ENCODE peak calls at places on chromosome 13, in six cellular contexts. A is left ventricle myocardium inferior, X is hepatocyte, F is ovary, O is psoas muscle, R is breast epithelium. V is an unnamed sample.

GRCh38 chr13:61685683-61686013 is 270.0 kb upstream of the PCDH20 start:
- DNase-seq in A (no peak), X (peak; percentile 65), F (no peak), O (no peak), R (no peak), V (no peak)

GRCh38 chr13:67775359-67775758 is 545.2 kb upstream of the PCDH9 start:
- DNase-seq in A (no peak), X (no peak), F (no peak), O (no peak), R (no peak), V (no peak)

GRCh38 chr13:24274452-24274971 is 34.9 kb upstream of the C1QTNF9 start:
- DNase-seq in A (peak; percentile 62), X (no peak), F (peak; percentile 75), O (no peak), R (no peak), V (no peak)

GRCh38 chr13:61463027-61463426 is 47.4 kb upstream of the PCDH20 start:
- DNase-seq in A (no peak), X (peak; percentile 34), F (no peak), O (no peak), R (no peak), V (no peak)

GRCh38 chr13:44874886-44875630 is 114.2 kb downstream of the NUFIP1 start:
- DNase-seq in A (no peak), X (no peak), F (no peak), O (no peak), R (no peak), V (no peak)

GRCh38 chr13:97256343-97256783 is 34.2 kb downstream of the MBNL2 start:
- DNase-seq in A (no peak), X (peak; percentile 80), F (no peak), O (no peak), R (no peak), V (no peak)

GRCh38 chr13:20721454-20722357 is 18.2 kb downstream of the IL17D start:
- DNase-seq in A (peak; percentile 55), X (peak; percentile 57), F (peak; percentile 46), O (peak; percentile 82), R (no peak), V (peak; percentile 61)

GRCh38 chr13:79522583-79522982 is 41.6 kb downstream of the NDFIP2 start:
- DNase-seq in A (no peak), X (no peak), F (no peak), O (no peak), R (no peak), V (no peak)

GRCh38 chr13:46101488-46102289 is 3.1 kb downstream of the CPB2 start:
- DNase-seq in A (no peak), X (no peak), F (no peak), O (no peak), R (no peak), V (no peak)

GRCh38 chr13:85406269-85406975 is 392.8 kb downstream of the SLITRK6 start:
- DNase-seq in A (no peak), X (no peak), F (no peak), O (no peak), R (no peak), V (no peak)

GRCh38 chr13:19305434-19305833 is 123.8 kb upstream of the TUBA3C start:
- DNase-seq in A (no peak), X (no peak), F (no peak), O (no peak), R (no peak), V (no peak)

GRCh38 chr13:94590744-94591143 is 5.2 kb downstream of the TGDS start:
- DNase-seq in A (no peak), X (no peak), F (no peak), O (no peak), R (no peak), V (no peak)

GRCh38 chr13:20366056-20366455 is 133.9 kb upstream of the GJB6 start:
- DNase-seq in A (no peak), X (no peak), F (no peak), O (no peak), R (no peak), V (no peak)

GRCh38 chr13:24215007-24215633 is 54.6 kb downstream of the SPATA13 start:
- DNase-seq in A (no peak), X (no peak), F (no peak), O (no peak), R (no peak), V (no peak)

GRCh38 chr13:91482427-91482826 is 84.0 kb downstream of the GPC5 start:
- DNase-seq in A (no peak), X (no peak), F (no peak), O (no peak), R (no peak), V (no peak)

GRCh38 chr13:22944378-22944777 is 236.4 kb upstream of the SGCG start:
- DNase-seq in A (no peak), X (no peak), F (no peak), O (no peak), R (no peak), V (no peak)

GRCh38 chr13:114113961-114114360 is 18.5 kb downstream of the RASA3 start:
- DNase-seq in A (no peak), X (no peak), F (no peak), O (no peak), R (no peak), V (no peak)

GRCh38 chr13:69274231-69274630 is 833.4 kb upstream of the ATXN8OS start:
- DNase-seq in A (no peak), X (peak; percentile 33), F (no peak), O (no peak), R (no peak), V (no peak)

GRCh38 chr13:70107498-70108271 is at the start of gene ATXN8OS:
- DNase-seq in A (no peak), X (peak; percentile 9), F (no peak), O (no peak), R (no peak), V (no peak)

GRCh38 chr13:45742985-45743384 is 40.9 kb downstream of the CBY2 start:
- DNase-seq in A (no peak), X (no peak), F (no peak), O (no peak), R (no peak), V (no peak)

GRCh38 chr13:43126420-43126819 is 103.0 kb downstream of the DNAJC15 start:
- DNase-seq in A (no peak), X (no peak), F (no peak), O (no peak), R (no peak), V (no peak)

GRCh38 chr13:100306042-100306441 is 217.1 kb downstream of the PCCA start:
- DNase-seq in A (no peak), X (no peak), F (no peak), O (no peak), R (no peak), V (no peak)
- H3K4me3 ChIP-seq in A (no peak overlapping the region), X (no peak overlapping the region), F (no peak overlapping the region), O (no peak overlapping the region), R (no peak overlapping the region), V (no peak overlapping the region)

GRCh38 chr13:99382428-99383133 is 75.4 kb upstream of the GPR183 start:
- DNase-seq in A (no peak), X (no peak), F (no peak), O (no peak), R (no peak), V (no peak)
- H3K4me1 ChIP-seq in A (peaks cover 30% of the 10 kb centered on the region), X (no peaks in the 10 kb centered on the region), F (peaks cover 2% of the 10 kb centered on the region), O (no peaks in the 10 kb centered on the region), R (no peaks in the 10 kb centered on the region), V (no peaks in the 10 kb centered on the region)

GRCh38 chr13:73171926-73172325 is 113.1 kb downstream of the KLF5 start:
- DNase-seq in A (no peak), X (peak; percentile 46), F (no peak), O (no peak), R (no peak), V (no peak)
- TF ChIP-seq CTCF in A (no peak), X (peak; percentile 13), F (no peak), O (no peak), R (no peak), V (no peak)

DNA sequence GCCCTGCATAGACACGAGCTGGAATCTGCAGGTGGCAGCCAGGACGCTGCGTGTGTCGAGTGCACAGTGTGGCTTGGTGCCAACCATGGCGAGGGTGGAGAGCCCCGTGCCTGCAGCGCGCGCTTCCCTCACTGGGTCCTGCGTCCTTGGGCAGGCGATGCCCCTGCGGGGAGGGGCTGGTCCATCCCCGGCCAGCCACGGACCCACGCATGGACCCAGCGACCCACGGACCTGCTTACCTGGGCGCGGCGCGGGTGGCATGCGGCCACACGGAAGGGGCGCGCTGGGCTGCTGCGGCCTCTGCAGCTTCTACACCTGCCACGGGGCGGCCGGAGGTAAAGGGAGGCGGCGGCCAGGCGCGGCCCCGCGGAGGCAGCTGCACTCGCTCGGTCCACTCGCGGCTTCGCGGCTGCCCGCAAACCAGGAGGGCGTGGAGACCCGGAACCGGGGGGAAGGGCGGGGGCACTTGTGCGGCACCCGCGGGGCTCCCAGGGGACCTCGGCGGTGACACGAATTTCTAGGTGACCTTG is 569 bp upstream of the MCF2L start:
- DNase-seq in A (peak; percentile 55), X (peak; percentile 75), F (peak; percentile 34), O (peak; percentile 42), R (peak; percentile 35), V (peak; percentile 8)
- H3K4me3 ChIP-seq in A (peak overlapping the region; percentile 73), X (peak overlapping the region; percentile 57), F (peak overlapping the region; percentile 46), O (peak overlapping the region; percentile 53), R (peak overlapping the region; percentile 89), V (peak overlapping the region; percentile 42)

GRCh38 chr13:99295488-99296252 is 11.5 kb downstream of the GPR183 start:
- DNase-seq in A (no peak), X (no peak), F (no peak), O (no peak), R (no peak), V (no peak)
- H3K4me1 ChIP-seq in A (no peaks in the 10 kb centered on the region), X (peaks cover 6% of the 10 kb centered on the region), F (no peaks in the 10 kb centered on the region), O (no peaks in the 10 kb centered on the region), R (no peaks in the 10 kb centered on the region), V (no peaks in the 10 kb centered on the region)

DNA sequence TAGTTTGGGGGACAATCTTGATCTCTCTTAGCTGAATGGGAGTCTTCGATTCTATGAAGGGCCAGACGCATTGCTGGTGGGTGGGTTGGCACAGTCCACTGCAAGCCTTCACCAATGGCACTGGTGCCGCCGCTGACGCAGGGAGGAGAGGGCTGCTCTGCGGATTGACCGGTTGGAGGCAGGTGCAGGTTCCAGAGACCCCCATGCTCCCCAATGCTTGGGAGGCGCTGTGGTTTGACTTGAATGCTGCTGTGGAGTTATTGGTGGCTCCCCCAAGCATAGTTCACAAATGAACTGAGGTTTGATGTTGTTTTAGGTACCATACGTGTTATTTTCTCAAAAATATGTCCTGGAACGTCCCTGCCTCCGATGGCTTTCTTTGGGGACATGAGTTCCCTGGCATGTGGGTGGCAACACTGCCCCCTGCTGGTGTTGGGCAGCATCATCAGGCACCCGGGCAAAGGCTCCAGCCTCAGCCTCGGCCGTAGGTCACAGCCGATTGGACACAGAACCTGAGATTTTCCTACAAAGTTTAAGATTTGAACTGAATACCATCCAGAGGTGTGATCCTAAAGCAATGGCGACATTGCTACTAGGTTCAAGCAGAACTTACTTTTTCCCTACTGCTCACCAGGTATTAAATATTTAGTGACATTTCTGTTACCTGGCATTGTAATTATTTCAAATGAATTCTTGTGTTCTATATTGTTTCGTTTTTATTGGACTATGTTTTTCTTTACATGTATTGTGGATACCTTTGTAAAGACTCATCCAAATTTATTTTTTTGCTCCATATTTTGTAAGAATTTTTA is 95.5 kb downstream of the ANKRD10 start:
- DNase-seq in A (peak; percentile 76), X (peak; percentile 81), F (peak; percentile 64), O (peak; percentile 87), R (peak; percentile 48), V (peak; percentile 45)
- TF ChIP-seq CTCF in A (peak; percentile 99), X (peak; percentile 97), F (peak; percentile 94), O (peak; percentile 99), R (peak; percentile 95), V (peak; percentile 94)

GRCh38 chr13:32255744-32256120 is 59.4 kb downstream of the ZAR1L start:
- DNase-seq in A (no peak), X (peak; percentile 26), F (no peak), O (no peak), R (no peak), V (no peak)
- H3K4me3 ChIP-seq in A (peak overlapping the region; percentile 64), X (no peak overlapping the region), F (no peak overlapping the region), O (peak overlapping the region; percentile 58), R (peak overlapping the region; percentile 50), V (peak overlapping the region; percentile 36)